ENCODE peak calls at places on chromosomes 12 and 14, in nine cellular contexts. One of them, this sample, is unnamed.

GRCh38 chr12:106131671-106132070 is 7.1 kb downstream of the NUAK1 start:
- DNase-seq in RCC 7860: no peak
- DNase-seq in dorsolateral prefrontal cortex: no peak
- DNase-seq in body of pancreas: no peak
- DNase-seq in fibroblast of lung: peak; percentile 31
- DNase-seq in EL: no peak
- DNase-seq in G401: no peak
- DNase-seq in IMR-90: peak; percentile 71
- DNase-seq in right cardiac atrium: no peak
- DNase-seq in this sample: no peak

GRCh38 chr14:74595006-74595735 is 16.9 kb downstream of the LTBP2 start:
- DNase-seq in IMR-90: peak; percentile 73
- DNase-seq in G401: no peak
- DNase-seq in right cardiac atrium: peak; percentile 91
- DNase-seq in RCC 7860: no peak
- DNase-seq in EL: no peak
- DNase-seq in fibroblast of lung: peak; percentile 85
- DNase-seq in dorsolateral prefrontal cortex: no peak
- DNase-seq in body of pancreas: peak; percentile 35
- DNase-seq in this sample: no peak

GRCh38 chr14:64835431-64835830 is 44.3 kb downstream of the SPTB start:
- DNase-seq in EL: no peak
- DNase-seq in right cardiac atrium: no peak
- DNase-seq in G401: peak; percentile 67
- DNase-seq in body of pancreas: no peak
- DNase-seq in RCC 7860: no peak
- DNase-seq in IMR-90: no peak
- DNase-seq in dorsolateral prefrontal cortex: no peak
- DNase-seq in fibroblast of lung: no peak
- DNase-seq in this sample: no peak

GRCh38 chr12:19234171-19234704 is 104.7 kb downstream of the PLEKHA5 start:
- DNase-seq in fibroblast of lung: peak; percentile 53
- DNase-seq in IMR-90: peak; percentile 35
- DNase-seq in right cardiac atrium: no peak
- DNase-seq in EL: peak; percentile 14
- DNase-seq in dorsolateral prefrontal cortex: no peak
- DNase-seq in G401: no peak
- DNase-seq in body of pancreas: no peak
- DNase-seq in RCC 7860: no peak
- DNase-seq in this sample: no peak

GRCh38 chr12:112496493-112496892 is 77.7 kb downstream of the PTPN11 start:
- DNase-seq in IMR-90: no peak
- DNase-seq in G401: no peak
- DNase-seq in RCC 7860: no peak
- DNase-seq in right cardiac atrium: no peak
- DNase-seq in body of pancreas: no peak
- DNase-seq in fibroblast of lung: no peak
- DNase-seq in dorsolateral prefrontal cortex: no peak
- DNase-seq in EL: no peak
- DNase-seq in this sample: no peak

GRCh38 chr12:45458238-45458637 is 242.3 kb downstream of the ANO6 start:
- DNase-seq in fibroblast of lung: peak; percentile 9
- DNase-seq in EL: no peak
- DNase-seq in body of pancreas: no peak
- DNase-seq in right cardiac atrium: no peak
- DNase-seq in dorsolateral prefrontal cortex: no peak
- DNase-seq in RCC 7860: no peak
- DNase-seq in G401: no peak
- DNase-seq in IMR-90: no peak
- DNase-seq in this sample: no peak

GRCh38 chr14:52314521-52315354 is 626 bp downstream of the PTGER2 start:
- DNase-seq in fibroblast of lung: no peak
- DNase-seq in G401: no peak
- DNase-seq in body of pancreas: peak; percentile 16
- DNase-seq in EL: peak; percentile 37
- DNase-seq in RCC 7860: no peak
- DNase-seq in dorsolateral prefrontal cortex: no peak
- DNase-seq in IMR-90: peak; percentile 32
- DNase-seq in right cardiac atrium: peak; percentile 66
- DNase-seq in this sample: no peak

GRCh38 chr14:57408037-57408436 is 17.7 kb downstream of the NAA30 start:
- DNase-seq in RCC 7860: no peak
- DNase-seq in body of pancreas: no peak
- DNase-seq in IMR-90: no peak
- DNase-seq in dorsolateral prefrontal cortex: no peak
- DNase-seq in fibroblast of lung: no peak
- DNase-seq in G401: no peak
- DNase-seq in EL: no peak
- DNase-seq in right cardiac atrium: no peak
- DNase-seq in this sample: no peak

GRCh38 chr12:110796952-110797351 is 49.8 kb upstream of the CCDC63 start:
- DNase-seq in RCC 7860: peak; percentile 17
- DNase-seq in IMR-90: no peak
- DNase-seq in right cardiac atrium: no peak
- DNase-seq in fibroblast of lung: no peak
- DNase-seq in dorsolateral prefrontal cortex: no peak
- DNase-seq in EL: no peak
- DNase-seq in body of pancreas: no peak
- DNase-seq in G401: no peak
- DNase-seq in this sample: no peak

GRCh38 chr12:122880668-122881067 is 15.3 kb downstream of the VPS37B start:
- DNase-seq in body of pancreas: no peak
- DNase-seq in RCC 7860: peak; percentile 14
- DNase-seq in fibroblast of lung: peak; percentile 61
- DNase-seq in right cardiac atrium: no peak
- DNase-seq in EL: peak; percentile 45
- DNase-seq in dorsolateral prefrontal cortex: peak; percentile 60
- DNase-seq in IMR-90: peak; percentile 51
- DNase-seq in G401: peak; percentile 59
- DNase-seq in this sample: peak; percentile 42

GRCh38 chr12:120225852-120226640 is 25.1 kb upstream of the RPLP0 start:
- DNase-seq in right cardiac atrium: no peak
- DNase-seq in body of pancreas: peak; percentile 55
- DNase-seq in fibroblast of lung: no peak
- DNase-seq in RCC 7860: no peak
- DNase-seq in EL: no peak
- DNase-seq in dorsolateral prefrontal cortex: no peak
- DNase-seq in G401: peak; percentile 44
- DNase-seq in IMR-90: no peak
- DNase-seq in this sample: no peak

GRCh38 chr14:67137744-67138371 is 51.4 kb upstream of the GARIN2 start:
- DNase-seq in right cardiac atrium: no peak
- DNase-seq in G401: no peak
- DNase-seq in body of pancreas: no peak
- DNase-seq in IMR-90: peak; percentile 22
- DNase-seq in fibroblast of lung: peak; percentile 39
- DNase-seq in dorsolateral prefrontal cortex: no peak
- DNase-seq in RCC 7860: no peak
- DNase-seq in EL: peak; percentile 18
- DNase-seq in this sample: no peak

GRCh38 chr12:127675936-127676335 is 591.0 kb upstream of the TMEM132C start:
- DNase-seq in right cardiac atrium: no peak
- DNase-seq in G401: peak; percentile 54
- DNase-seq in EL: no peak
- DNase-seq in body of pancreas: no peak
- DNase-seq in dorsolateral prefrontal cortex: no peak
- DNase-seq in fibroblast of lung: no peak
- DNase-seq in IMR-90: no peak
- DNase-seq in RCC 7860: no peak
- DNase-seq in this sample: no peak

GRCh38 chr14:21476526-21476924 is 234 bp downstream of the RAB2B start:
- DNase-seq in G401: no peak
- DNase-seq in right cardiac atrium: peak; percentile 95
- DNase-seq in fibroblast of lung: no peak
- DNase-seq in IMR-90: no peak
- DNase-seq in EL: no peak
- DNase-seq in body of pancreas: peak; percentile 90
- DNase-seq in dorsolateral prefrontal cortex: no peak
- DNase-seq in RCC 7860: peak; percentile 41
- DNase-seq in this sample: no peak

GRCh38 chr12:82057770-82058169 is 298.6 kb upstream of the PPFIA2 start:
- DNase-seq in body of pancreas: no peak
- DNase-seq in right cardiac atrium: no peak
- DNase-seq in G401: no peak
- DNase-seq in fibroblast of lung: no peak
- DNase-seq in dorsolateral prefrontal cortex: no peak
- DNase-seq in EL: no peak
- DNase-seq in RCC 7860: peak; percentile 58
- DNase-seq in IMR-90: no peak
- DNase-seq in this sample: peak; percentile 77

GRCh38 chr12:66708704-66709443 is 30.0 kb upstream of the GRIP1 start:
- DNase-seq in right cardiac atrium: no peak
- DNase-seq in RCC 7860: no peak
- DNase-seq in fibroblast of lung: peak; percentile 18
- DNase-seq in G401: no peak
- DNase-seq in body of pancreas: no peak
- DNase-seq in dorsolateral prefrontal cortex: no peak
- DNase-seq in EL: peak; percentile 4
- DNase-seq in IMR-90: peak; percentile 5
- DNase-seq in this sample: no peak

GRCh38 chr12:46217686-46218508 is 50.9 kb downstream of the SLC38A1 start:
- DNase-seq in dorsolateral prefrontal cortex: no peak
- DNase-seq in G401: no peak
- DNase-seq in IMR-90: no peak
- DNase-seq in right cardiac atrium: no peak
- DNase-seq in EL: no peak
- DNase-seq in fibroblast of lung: no peak
- DNase-seq in body of pancreas: peak; percentile 63
- DNase-seq in RCC 7860: no peak
- DNase-seq in this sample: no peak

GRCh38 chr12:78271546-78271945 is 440.9 kb downstream of the NAV3 start:
- DNase-seq in IMR-90: peak; percentile 10
- DNase-seq in body of pancreas: no peak
- DNase-seq in G401: no peak
- DNase-seq in dorsolateral prefrontal cortex: no peak
- DNase-seq in fibroblast of lung: peak; percentile 79
- DNase-seq in RCC 7860: no peak
- DNase-seq in right cardiac atrium: no peak
- DNase-seq in EL: peak; percentile 23
- DNase-seq in this sample: no peak

GRCh38 chr14:90518941-90519256 is 122.1 kb downstream of the CALM1 start:
- DNase-seq in G401: no peak
- DNase-seq in EL: peak; percentile 36
- DNase-seq in body of pancreas: peak; percentile 51
- DNase-seq in IMR-90: peak; percentile 11
- DNase-seq in RCC 7860: no peak
- DNase-seq in right cardiac atrium: peak; percentile 58
- DNase-seq in dorsolateral prefrontal cortex: no peak
- DNase-seq in fibroblast of lung: no peak
- DNase-seq in this sample: no peak

GRCh38 chr12:25332143-25332542 is 81.4 kb upstream of the KRAS start:
- DNase-seq in EL: no peak
- DNase-seq in IMR-90: no peak
- DNase-seq in right cardiac atrium: no peak
- DNase-seq in dorsolateral prefrontal cortex: no peak
- DNase-seq in body of pancreas: peak; percentile 34
- DNase-seq in G401: no peak
- DNase-seq in RCC 7860: no peak
- DNase-seq in fibroblast of lung: no peak
- DNase-seq in this sample: no peak

GRCh38 chr12:111976860-111977259 is 36.1 kb downstream of the TMEM116 start:
- DNase-seq in IMR-90: no peak
- DNase-seq in dorsolateral prefrontal cortex: no peak
- DNase-seq in fibroblast of lung: no peak
- DNase-seq in body of pancreas: no peak
- DNase-seq in RCC 7860: no peak
- DNase-seq in EL: no peak
- DNase-seq in G401: no peak
- DNase-seq in right cardiac atrium: no peak
- DNase-seq in this sample: no peak

GRCh38 chr12:17609152-17609551 is 480.8 kb downstream of the RERGL start:
- DNase-seq in EL: no peak
- DNase-seq in G401: no peak
- DNase-seq in fibroblast of lung: no peak
- DNase-seq in right cardiac atrium: no peak
- DNase-seq in IMR-90: no peak
- DNase-seq in body of pancreas: no peak
- DNase-seq in RCC 7860: no peak
- DNase-seq in dorsolateral prefrontal cortex: no peak
- DNase-seq in this sample: no peak

GRCh38 chr12:75641031-75641780 is 129.8 kb upstream of the KRR1 start:
- DNase-seq in fibroblast of lung: peak; percentile 50
- DNase-seq in RCC 7860: peak; percentile 93
- DNase-seq in body of pancreas: no peak
- DNase-seq in IMR-90: peak; percentile 80
- DNase-seq in G401: no peak
- DNase-seq in right cardiac atrium: no peak
- DNase-seq in EL: peak; percentile 79
- DNase-seq in dorsolateral prefrontal cortex: no peak
- DNase-seq in this sample: peak; percentile 96

GRCh38 chr12:113403435-113404415 is at the start of gene SDS:
- DNase-seq in body of pancreas: peak; percentile 80
- DNase-seq in right cardiac atrium: peak; percentile 90
- DNase-seq in EL: peak; percentile 19
- DNase-seq in fibroblast of lung: peak; percentile 71
- DNase-seq in dorsolateral prefrontal cortex: no peak
- DNase-seq in G401: peak; percentile 37
- DNase-seq in IMR-90: peak; percentile 24
- DNase-seq in RCC 7860: no peak
- DNase-seq in this sample: no peak

GRCh38 chr12:9134981-9135628 is 19.4 kb upstream of the A2M start:
- DNase-seq in body of pancreas: no peak
- DNase-seq in IMR-90: peak; percentile 3
- DNase-seq in RCC 7860: no peak
- DNase-seq in fibroblast of lung: peak; percentile 92
- DNase-seq in right cardiac atrium: no peak
- DNase-seq in EL: peak; percentile 6
- DNase-seq in dorsolateral prefrontal cortex: no peak
- DNase-seq in G401: no peak
- DNase-seq in this sample: no peak

GRCh38 chr12:103249614-103250013 is 246.2 kb downstream of the C12orf42 start:
- DNase-seq in G401: no peak
- DNase-seq in IMR-90: no peak
- DNase-seq in right cardiac atrium: no peak
- DNase-seq in fibroblast of lung: no peak
- DNase-seq in body of pancreas: no peak
- DNase-seq in RCC 7860: no peak
- DNase-seq in dorsolateral prefrontal cortex: no peak
- DNase-seq in EL: no peak
- DNase-seq in this sample: no peak

GRCh38 chr12:46855760-46856159 is 30.0 kb upstream of the SLC38A4 start:
- DNase-seq in body of pancreas: no peak
- DNase-seq in EL: no peak
- DNase-seq in fibroblast of lung: no peak
- DNase-seq in right cardiac atrium: no peak
- DNase-seq in G401: no peak
- DNase-seq in dorsolateral prefrontal cortex: no peak
- DNase-seq in IMR-90: no peak
- DNase-seq in RCC 7860: no peak
- DNase-seq in this sample: no peak

GRCh38 chr14:102389261-102389660 is 26.5 kb downstream of the TECPR2 start:
- DNase-seq in body of pancreas: no peak
- DNase-seq in right cardiac atrium: no peak
- DNase-seq in fibroblast of lung: no peak
- DNase-seq in dorsolateral prefrontal cortex: no peak
- DNase-seq in RCC 7860: no peak
- DNase-seq in IMR-90: no peak
- DNase-seq in G401: no peak
- DNase-seq in EL: no peak
- DNase-seq in this sample: no peak

GRCh38 chr14:30994681-30995620 is 30.5 kb upstream of the AP4S1 start:
- DNase-seq in RCC 7860: peak; percentile 13
- DNase-seq in EL: peak; percentile 25
- DNase-seq in body of pancreas: no peak
- DNase-seq in G401: no peak
- DNase-seq in IMR-90: peak; percentile 32
- DNase-seq in dorsolateral prefrontal cortex: no peak
- DNase-seq in right cardiac atrium: no peak
- DNase-seq in fibroblast of lung: peak; percentile 26
- DNase-seq in this sample: no peak

GRCh38 chr14:69335421-69335820 is 62.7 kb downstream of the ERH start:
- DNase-seq in EL: peak; percentile 18
- DNase-seq in right cardiac atrium: no peak
- DNase-seq in body of pancreas: no peak
- DNase-seq in RCC 7860: no peak
- DNase-seq in dorsolateral prefrontal cortex: no peak
- DNase-seq in fibroblast of lung: no peak
- DNase-seq in G401: no peak
- DNase-seq in IMR-90: peak; percentile 33
- DNase-seq in this sample: peak; percentile 43

GRCh38 chr14:38992067-38992835 is 110.8 kb downstream of the SEC23A start:
- DNase-seq in RCC 7860: no peak
- DNase-seq in body of pancreas: no peak
- DNase-seq in fibroblast of lung: no peak
- DNase-seq in EL: no peak
- DNase-seq in IMR-90: no peak
- DNase-seq in right cardiac atrium: no peak
- DNase-seq in dorsolateral prefrontal cortex: no peak
- DNase-seq in G401: no peak
- DNase-seq in this sample: no peak

This sample was measured in kidney epithelial cell.